ENCODE peak calls at places on chromosomes 1 and 21, in four cellular contexts. One of them, this sample, is unnamed.
A peak's percentile ranks its signal among the peaks of the same experiment; 100 is the strongest.

GRCh38 chr21:25911730-25912401 is 177.1 kb downstream of the GABPA start:
- DNase-seq in heart left ventricle: no peak
- DNase-seq in DND-41: no peak
- DNase-seq in Panc1: no peak
- DNase-seq in this sample: no peak

GRCh38 chr21:35933466-35933865 is 126.9 kb downstream of the SETD4 start:
- DNase-seq in heart left ventricle: peak; percentile 59
- DNase-seq in DND-41: no peak
- DNase-seq in Panc1: no peak
- DNase-seq in this sample: no peak

GRCh38 chr1:33234131-33234530 is 22.2 kb upstream of the ZNF362 start:
- DNase-seq in DND-41: no peak
- DNase-seq in heart left ventricle: no peak
- DNase-seq in Panc1: no peak
- DNase-seq in this sample: no peak

GRCh38 chr1:225866061-225866844 is 15.9 kb downstream of the TMEM63A start:
- DNase-seq in heart left ventricle: no peak
- DNase-seq in DND-41: peak; percentile 67
- DNase-seq in Panc1: no peak
- DNase-seq in this sample: peak; percentile 67

GRCh38 chr1:228016181-228016510 is 9.3 kb downstream of the WNT3A start:
- DNase-seq in Panc1: no peak
- DNase-seq in DND-41: no peak
- DNase-seq in heart left ventricle: no peak
- DNase-seq in this sample: no peak

GRCh38 chr1:203158423-203158822 is 17.2 kb downstream of the MYBPH start:
- DNase-seq in Panc1: no peak
- DNase-seq in heart left ventricle: no peak
- DNase-seq in DND-41: no peak
- DNase-seq in this sample: no peak

GRCh38 chr1:214558002-214558770 is 6.8 kb upstream of the PTPN14 start:
- DNase-seq in Panc1: no peak
- DNase-seq in DND-41: no peak
- DNase-seq in heart left ventricle: no peak
- DNase-seq in this sample: no peak

GRCh38 chr1:20126041-20126805 is 6.9 kb upstream of the PLA2G2D start:
- DNase-seq in DND-41: no peak
- DNase-seq in heart left ventricle: no peak
- DNase-seq in Panc1: no peak
- DNase-seq in this sample: no peak

GRCh38 chr1:52002038-52002917 is 11.8 kb upstream of the RAB3B start:
- DNase-seq in DND-41: peak; percentile 69
- DNase-seq in heart left ventricle: peak; percentile 58
- DNase-seq in Panc1: peak; percentile 93
- DNase-seq in this sample: no peak

GRCh38 chr1:7582439-7582972 is 188.6 kb upstream of the VAMP3 start:
- DNase-seq in heart left ventricle: no peak
- DNase-seq in Panc1: no peak
- DNase-seq in DND-41: no peak
- DNase-seq in this sample: no peak

GRCh38 chr21:36350282-36350910 is 30.4 kb downstream of the MORC3 start:
- DNase-seq in heart left ventricle: no peak
- DNase-seq in Panc1: no peak
- DNase-seq in DND-41: no peak
- DNase-seq in this sample: no peak

GRCh38 chr1:218347316-218347712 is 2.2 kb downstream of the TGFB2 start:
- DNase-seq in DND-41: no peak
- DNase-seq in heart left ventricle: no peak
- DNase-seq in Panc1: no peak
- DNase-seq in this sample: no peak

GRCh38 chr1:2416403-2416802 is 4.0 kb upstream of the PEX10 start:
- DNase-seq in heart left ventricle: no peak
- DNase-seq in DND-41: peak; percentile 58
- DNase-seq in Panc1: no peak
- DNase-seq in this sample: no peak

GRCh38 chr1:84492726-84493125 is 13.5 kb upstream of the SPATA1 start:
- DNase-seq in DND-41: no peak
- DNase-seq in heart left ventricle: no peak
- DNase-seq in Panc1: no peak
- DNase-seq in this sample: no peak

GRCh38 chr1:157176591-157177121 is 38.5 kb upstream of the ETV3 start:
- DNase-seq in DND-41: no peak
- DNase-seq in heart left ventricle: no peak
- DNase-seq in Panc1: no peak
- DNase-seq in this sample: no peak

GRCh38 chr1:101847608-101848007 is 149.1 kb downstream of the OLFM3 start:
- DNase-seq in DND-41: no peak
- DNase-seq in Panc1: no peak
- DNase-seq in heart left ventricle: no peak
- DNase-seq in this sample: no peak

GRCh38 chr1:29675481-29676263 is 439.4 kb downstream of the PTPRU start:
- DNase-seq in heart left ventricle: peak; percentile 17
- DNase-seq in Panc1: no peak
- DNase-seq in DND-41: no peak
- DNase-seq in this sample: no peak

GRCh38 chr1:52358851-52359497 is 7.0 kb downstream of the CC2D1B start:
- DNase-seq in DND-41: no peak
- DNase-seq in heart left ventricle: no peak
- DNase-seq in Panc1: no peak
- DNase-seq in this sample: no peak

GRCh38 chr1:156704930-156705320 is 458 bp downstream of the CRABP2 start:
- DNase-seq in DND-41: no peak
- DNase-seq in heart left ventricle: no peak
- DNase-seq in Panc1: no peak
- DNase-seq in this sample: no peak

GRCh38 chr1:118004312-118004711 is 74.8 kb downstream of the WDR3 start:
- DNase-seq in Panc1: no peak
- DNase-seq in heart left ventricle: no peak
- DNase-seq in DND-41: no peak
- DNase-seq in this sample: no peak

GRCh38 chr1:185739967-185740366 is 5.8 kb downstream of the HMCN1 start:
- DNase-seq in DND-41: no peak
- DNase-seq in heart left ventricle: no peak
- DNase-seq in Panc1: no peak
- DNase-seq in this sample: no peak

GRCh38 chr1:94936861-94937620 is 10.1 kb upstream of the CNN3 start:
- DNase-seq in Panc1: no peak
- DNase-seq in heart left ventricle: no peak
- DNase-seq in DND-41: no peak
- DNase-seq in this sample: no peak

GRCh38 chr1:227880342-227880924 is 65.0 kb downstream of the PRSS38 start:
- DNase-seq in Panc1: no peak
- DNase-seq in DND-41: no peak
- DNase-seq in heart left ventricle: no peak
- DNase-seq in this sample: no peak

GRCh38 chr21:41167348-41168342 is at the start of gene BACE2:
- DNase-seq in Panc1: no peak
- DNase-seq in DND-41: peak; percentile 74
- DNase-seq in heart left ventricle: peak; percentile 88
- DNase-seq in this sample: no peak

GRCh38 chr1:202122639-202123335 is at the start of gene GPR37L1:
- DNase-seq in heart left ventricle: peak; percentile 39
- DNase-seq in Panc1: no peak
- DNase-seq in DND-41: no peak
- DNase-seq in this sample: no peak

DNA sequence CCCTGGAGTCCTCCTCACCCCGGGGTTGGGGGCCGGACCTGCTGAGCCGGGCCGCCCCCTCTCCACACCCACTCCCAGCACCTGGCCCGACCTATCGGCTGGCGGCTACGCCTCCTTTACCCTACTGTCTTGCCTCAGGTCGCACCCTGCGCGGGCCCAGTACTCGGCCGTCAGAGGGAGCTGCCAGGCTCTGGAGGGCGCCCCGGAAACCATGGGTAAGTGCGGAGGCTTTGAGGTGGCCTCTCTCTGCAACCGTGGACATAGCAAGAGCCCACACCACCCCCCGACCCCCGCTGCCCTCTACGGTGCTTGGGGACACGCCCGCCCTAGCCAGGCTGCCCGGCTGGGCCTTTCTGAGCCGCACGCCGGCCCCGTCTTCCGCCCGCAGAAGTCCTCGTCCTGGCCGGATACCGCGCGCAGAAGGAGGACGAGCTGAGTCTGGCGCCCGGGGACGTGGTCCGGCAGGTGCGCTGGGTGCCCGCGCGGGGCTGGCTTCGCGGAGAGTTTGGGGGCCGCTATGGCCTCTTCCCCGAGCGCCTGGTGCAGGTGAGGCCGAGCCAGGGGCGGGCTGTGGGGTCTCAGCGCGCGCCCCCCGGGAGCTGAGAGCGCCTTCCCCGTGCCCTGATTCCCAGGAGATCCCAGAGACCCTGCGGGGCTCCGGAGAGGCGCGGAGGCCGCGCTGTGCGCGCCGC is at the start of gene SH3D21:
- DNase-seq in heart left ventricle: no peak
- DNase-seq in DND-41: peak; percentile 15
- DNase-seq in Panc1: no peak
- DNase-seq in this sample: peak; percentile 36
- TF ChIP-seq CTCF in heart left ventricle: no peak
- TF ChIP-seq CTCF in DND-41: no peak
- TF ChIP-seq CTCF in Panc1: no peak
- TF ChIP-seq CTCF in this sample: peak; percentile 23

DNA sequence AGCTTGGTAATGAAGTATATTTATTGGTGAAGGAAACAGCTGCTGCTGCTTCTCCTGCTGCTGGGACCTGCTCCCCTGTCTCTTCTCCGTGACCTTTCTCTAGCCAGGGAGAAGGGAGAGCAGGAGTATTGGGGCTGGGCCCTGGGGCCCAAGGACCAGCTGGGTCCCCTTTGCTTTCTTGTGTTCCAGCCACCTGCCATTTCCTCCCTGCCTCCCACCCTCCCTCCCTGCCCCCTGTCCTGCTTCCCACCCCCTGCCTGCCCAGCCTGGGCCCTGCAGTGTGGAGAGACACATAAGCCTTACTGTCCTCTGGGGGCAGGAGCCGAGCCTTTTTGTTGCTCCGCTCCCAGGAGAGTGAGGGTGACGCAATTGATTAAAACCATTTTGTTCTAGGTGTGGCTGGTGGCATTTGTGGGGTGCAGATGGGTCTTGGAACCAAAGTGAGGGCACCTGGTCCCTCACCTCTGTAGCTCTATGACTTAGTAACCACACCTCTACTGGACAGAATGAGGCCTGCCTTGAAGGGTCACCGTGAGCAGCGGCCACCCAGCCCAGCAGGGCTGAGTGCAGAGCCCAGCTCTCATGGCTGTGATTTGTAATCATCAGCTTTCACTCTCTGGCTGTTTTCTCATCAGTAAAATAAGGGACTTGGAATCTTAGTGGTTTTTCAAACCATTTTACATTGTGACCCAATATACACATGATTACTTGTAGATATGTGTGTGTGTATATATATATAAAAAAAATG is 13.9 kb upstream of the TMEM222 start:
- DNase-seq in Panc1: no peak
- DNase-seq in heart left ventricle: no peak
- DNase-seq in DND-41: no peak
- DNase-seq in this sample: no peak
- H3K27ac ChIP-seq in Panc1: no peak overlapping the region
- H3K27ac ChIP-seq in heart left ventricle: no peak overlapping the region
- H3K27ac ChIP-seq in DND-41: no peak overlapping the region
- H3K27ac ChIP-seq in this sample: no peak overlapping the region

GRCh38 chr1:24971539-24971938 is 41.5 kb upstream of the RUNX3 start:
- DNase-seq in heart left ventricle: no peak
- DNase-seq in Panc1: no peak
- DNase-seq in DND-41: no peak
- DNase-seq in this sample: no peak
- TF ChIP-seq CTCF in heart left ventricle: no peak
- TF ChIP-seq CTCF in Panc1: no peak
- TF ChIP-seq CTCF in DND-41: no peak
- TF ChIP-seq CTCF in this sample: no peak

DNA sequence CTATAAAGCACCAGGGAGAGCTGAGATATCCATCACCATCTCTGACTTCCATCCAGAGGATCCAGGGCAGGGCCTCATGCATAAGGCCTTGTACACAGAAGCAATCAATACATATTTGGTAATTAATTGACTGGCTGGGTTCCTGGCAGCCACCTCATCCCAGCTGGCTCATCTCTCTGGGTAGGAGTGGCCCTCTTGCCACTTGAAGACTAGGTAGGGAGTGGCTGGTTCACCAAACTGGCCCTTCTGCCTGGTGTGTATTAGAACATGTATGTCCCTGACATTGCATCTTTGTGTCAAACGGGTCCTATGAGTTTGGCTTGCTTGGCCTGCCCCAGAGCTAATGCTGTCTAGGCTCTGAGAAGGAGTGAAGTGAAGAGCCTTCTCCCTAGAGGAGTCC is 11.8 kb downstream of the NUAK2 start:
- DNase-seq in DND-41: no peak
- DNase-seq in Panc1: no peak
- DNase-seq in heart left ventricle: no peak
- DNase-seq in this sample: no peak
- H3K27ac ChIP-seq in DND-41: no peak overlapping the region
- H3K27ac ChIP-seq in Panc1: no peak overlapping the region
- H3K27ac ChIP-seq in heart left ventricle: no peak overlapping the region
- H3K27ac ChIP-seq in this sample: peak overlapping the region; percentile 24

GRCh38 chr1:198244772-198245171 is 88.0 kb downstream of the NEK7 start:
- DNase-seq in Panc1: no peak
- DNase-seq in DND-41: no peak
- DNase-seq in heart left ventricle: no peak
- DNase-seq in this sample: no peak

GRCh38 chr1:198241553-198241952 is 84.8 kb downstream of the NEK7 start:
- DNase-seq in heart left ventricle: no peak
- DNase-seq in DND-41: no peak
- DNase-seq in Panc1: no peak
- DNase-seq in this sample: no peak

GRCh38 chr1:198246331-198246730 is 89.5 kb downstream of the NEK7 start:
- DNase-seq in heart left ventricle: no peak
- DNase-seq in Panc1: no peak
- DNase-seq in DND-41: no peak
- DNase-seq in this sample: no peak

DNA sequence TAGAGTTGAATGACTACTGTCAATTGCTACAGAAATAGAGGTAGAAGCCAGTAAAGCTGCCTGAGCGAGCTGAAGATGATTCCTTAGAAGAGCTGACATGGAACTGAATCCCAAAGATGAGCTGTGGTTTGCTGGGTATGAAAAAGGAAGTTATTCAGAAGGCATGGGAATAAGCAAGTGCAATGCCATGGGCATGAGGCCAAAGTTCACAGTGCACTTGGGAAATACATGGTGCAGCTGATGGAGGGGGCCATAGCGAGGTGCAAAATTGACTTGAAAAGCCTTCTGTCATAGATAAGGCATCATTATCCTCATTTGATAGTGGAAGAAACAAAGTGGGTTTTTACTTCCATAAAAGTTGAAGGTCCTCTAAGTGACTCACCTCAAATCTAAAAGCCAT is 88.6 kb downstream of the NEK7 start:
- DNase-seq in DND-41: no peak
- DNase-seq in Panc1: no peak
- DNase-seq in heart left ventricle: no peak
- DNase-seq in this sample: no peak
- TF ChIP-seq CTCF in DND-41: no peak
- TF ChIP-seq CTCF in Panc1: no peak
- TF ChIP-seq CTCF in heart left ventricle: no peak
- TF ChIP-seq CTCF in this sample: no peak

This sample was measured in CD4-positive, alpha-beta T cell.